ENCODE peak calls at places on chromosomes 12 and 14, in five cellular contexts. One of them, this sample, is unnamed.

GRCh38 chr14:32762886-32763285 is 175.8 kb upstream of the NPAS3 start:
- DNase-seq in adipocyte: peak
- DNase-seq in CD8-positive, alpha-beta T cell: no peak
- DNase-seq in GM12865: no peak
- DNase-seq in stomach: no peak
- DNase-seq in this sample: no peak

GRCh38 chr12:54046809-54047159 is 6.9 kb upstream of the HOXC4 start:
- DNase-seq in stomach: no peak
- DNase-seq in GM12865: no peak
- DNase-seq in adipocyte: no peak
- DNase-seq in CD8-positive, alpha-beta T cell: no peak
- DNase-seq in this sample: peak

GRCh38 chr14:32473476-32473875 is 144.4 kb downstream of the AKAP6 start:
- DNase-seq in stomach: no peak
- DNase-seq in GM12865: no peak
- DNase-seq in adipocyte: peak
- DNase-seq in CD8-positive, alpha-beta T cell: no peak
- DNase-seq in this sample: no peak

GRCh38 chr12:107749094-107749493 is 11.8 kb downstream of the PRDM4 start:
- DNase-seq in CD8-positive, alpha-beta T cell: no peak
- DNase-seq in GM12865: no peak
- DNase-seq in adipocyte: peak
- DNase-seq in stomach: no peak
- DNase-seq in this sample: no peak

GRCh38 chr14:23442721-23443356 is 7.4 kb upstream of the MYH7 start:
- DNase-seq in adipocyte: no peak
- DNase-seq in stomach: no peak
- DNase-seq in GM12865: no peak
- DNase-seq in CD8-positive, alpha-beta T cell: no peak
- DNase-seq in this sample: no peak

GRCh38 chr12:1812650-1813302 is 7.6 kb upstream of the LRTM2 start:
- DNase-seq in adipocyte: no peak
- DNase-seq in GM12865: peak
- DNase-seq in CD8-positive, alpha-beta T cell: peak
- DNase-seq in stomach: peak
- DNase-seq in this sample: no peak

GRCh38 chr12:116184766-116185165 is 92.7 kb downstream of the MED13L start:
- DNase-seq in adipocyte: no peak
- DNase-seq in GM12865: no peak
- DNase-seq in CD8-positive, alpha-beta T cell: no peak
- DNase-seq in stomach: no peak
- DNase-seq in this sample: no peak

GRCh38 chr12:72989458-72989947 is 717.3 kb downstream of the TRHDE start:
- DNase-seq in CD8-positive, alpha-beta T cell: no peak
- DNase-seq in GM12865: no peak
- DNase-seq in adipocyte: no peak
- DNase-seq in stomach: no peak
- DNase-seq in this sample: no peak

GRCh38 chr14:23006544-23007419 is 3.2 kb downstream of the C14orf93 start:
- DNase-seq in stomach: peak
- DNase-seq in CD8-positive, alpha-beta T cell: peak
- DNase-seq in adipocyte: peak
- DNase-seq in GM12865: peak
- DNase-seq in this sample: peak

GRCh38 chr14:61526405-61527312 is 168.7 kb upstream of the HIF1A start:
- DNase-seq in adipocyte: no peak
- DNase-seq in CD8-positive, alpha-beta T cell: no peak
- DNase-seq in GM12865: no peak
- DNase-seq in stomach: peak
- DNase-seq in this sample: no peak

GRCh38 chr12:46360908-46361666 is 11.5 kb downstream of the SLC38A2 start:
- DNase-seq in stomach: no peak
- DNase-seq in GM12865: peak
- DNase-seq in adipocyte: peak
- DNase-seq in CD8-positive, alpha-beta T cell: no peak
- DNase-seq in this sample: peak

GRCh38 chr12:85392508-85392907 is 112.5 kb downstream of the ALX1 start:
- DNase-seq in stomach: no peak
- DNase-seq in CD8-positive, alpha-beta T cell: no peak
- DNase-seq in GM12865: no peak
- DNase-seq in adipocyte: no peak
- DNase-seq in this sample: no peak

GRCh38 chr14:23539209-23539866 is 12.2 kb downstream of the ZFHX2 start:
- DNase-seq in GM12865: peak
- DNase-seq in CD8-positive, alpha-beta T cell: no peak
- DNase-seq in adipocyte: peak
- DNase-seq in stomach: no peak
- DNase-seq in this sample: peak

GRCh38 chr12:116861331-116861730 is 19.9 kb downstream of the HRK start:
- DNase-seq in GM12865: peak
- DNase-seq in stomach: no peak
- DNase-seq in adipocyte: peak
- DNase-seq in CD8-positive, alpha-beta T cell: peak
- DNase-seq in this sample: peak

GRCh38 chr12:57834086-57834876 is 12.2 kb downstream of the CTDSP2 start:
- DNase-seq in CD8-positive, alpha-beta T cell: no peak
- DNase-seq in GM12865: peak
- DNase-seq in adipocyte: no peak
- DNase-seq in stomach: no peak
- DNase-seq in this sample: no peak